ENCODE peak calls at places on chromosomes 12 and 14, in six cellular contexts. S is aorta, T is AG04450, G is hepatocyte, E is caudate nucleus, C is left ventricle myocardium inferior. D is an unnamed sample.

GRCh38 chr12:49609875-49610154 is 4.4 kb upstream of the FAM186B start:
- DNase-seq in S (no peak), T (no peak), G (no peak), E (no peak), C (no peak), D (no peak)

GRCh38 chr12:20220339-20220738 is 148.0 kb upstream of the PDE3A start:
- DNase-seq in S (no peak), T (no peak), G (peak), E (no peak), C (no peak), D (no peak)

GRCh38 chr14:74891870-74892269 is 10.2 kb downstream of the DLST start:
- DNase-seq in S (no peak), T (no peak), G (no peak), E (no peak), C (no peak), D (no peak)

GRCh38 chr14:60276347-60276746 is 27.3 kb downstream of the PPM1A start:
- DNase-seq in S (no peak), T (no peak), G (no peak), E (no peak), C (no peak), D (no peak)

GRCh38 chr12:33438890-33439586 is 581 bp downstream of the SYT10 start:
- DNase-seq in S (peak), T (no peak), G (peak), E (peak), C (no peak), D (no peak)

GRCh38 chr12:9674226-9674590 is 4.7 kb downstream of the CLEC2D start:
- DNase-seq in S (no peak), T (no peak), G (no peak), E (no peak), C (no peak), D (no peak)

GRCh38 chr14:73887704-73888459 is 1.2 kb downstream of the ZNF410 start:
- DNase-seq in S (no peak), T (no peak), G (no peak), E (no peak), C (no peak), D (no peak)

GRCh38 chr12:78421011-78421410 is 443.6 kb upstream of the SYT1 start:
- DNase-seq in S (no peak), T (no peak), G (no peak), E (no peak), C (no peak), D (no peak)

GRCh38 chr14:49586673-49587460 is 687 bp upstream of the RPS29 start:
- DNase-seq in S (no peak), T (no peak), G (peak), E (peak), C (no peak), D (no peak)

GRCh38 chr12:55684761-55685370 is 22.8 kb downstream of the ITGA7 start:
- DNase-seq in S (peak), T (no peak), G (no peak), E (no peak), C (no peak), D (no peak)

GRCh38 chr12:132494294-132495164 is 4.6 kb downstream of the FBRSL1 start:
- DNase-seq in S (no peak), T (no peak), G (peak), E (no peak), C (no peak), D (peak)

GRCh38 chr12:67323007-67323406 is 53.8 kb downstream of the CAND1 start:
- DNase-seq in S (no peak), T (no peak), G (no peak), E (no peak), C (no peak), D (no peak)

GRCh38 chr12:130508847-130509246 is 171.2 kb downstream of the PIWIL1 start:
- DNase-seq in S (no peak), T (no peak), G (no peak), E (no peak), C (no peak), D (no peak)

GRCh38 chr14:55327179-55327578 is 56.0 kb downstream of the FBXO34 start:
- DNase-seq in S (no peak), T (no peak), G (no peak), E (no peak), C (no peak), D (no peak)

GRCh38 chr12:47753021-47754001 is 5.4 kb downstream of the RAPGEF3 start:
- DNase-seq in S (peak), T (no peak), G (no peak), E (no peak), C (peak), D (peak)

GRCh38 chr12:80567391-80567790 is 123.4 kb downstream of the PTPRQ start:
- DNase-seq in S (no peak), T (no peak), G (peak), E (no peak), C (no peak), D (no peak)

GRCh38 chr14:69684461-69685183 is 73.2 kb downstream of the SUSD6 start:
- DNase-seq in S (no peak), T (no peak), G (no peak), E (no peak), C (no peak), D (no peak)

GRCh38 chr14:77561881-77562280 is 54.6 kb downstream of the SPTLC2 start:
- DNase-seq in S (no peak), T (no peak), G (no peak), E (no peak), C (no peak), D (no peak)

GRCh38 chr12:3189282-3189681 is 112.1 kb downstream of the TSPAN9 start:
- DNase-seq in S (no peak), T (no peak), G (no peak), E (no peak), C (no peak), D (no peak)

GRCh38 chr14:101125719-101126375 is 222.3 kb upstream of the RTL1 start:
- DNase-seq in S (no peak), T (no peak), G (no peak), E (no peak), C (no peak), D (no peak)

GRCh38 chr14:61589691-61590521 is 105.4 kb upstream of the HIF1A start:
- DNase-seq in S (no peak), T (no peak), G (no peak), E (no peak), C (no peak), D (no peak)

GRCh38 chr12:106976013-106976658 is 10.8 kb downstream of the MTERF2 start:
- DNase-seq in S (no peak), T (no peak), G (peak), E (no peak), C (no peak), D (no peak)

GRCh38 chr14:53630336-53630735 is 326.3 kb downstream of the BMP4 start:
- DNase-seq in S (no peak), T (no peak), G (no peak), E (no peak), C (no peak), D (no peak)

GRCh38 chr14:61514006-61514830 is 181.1 kb upstream of the HIF1A start:
- DNase-seq in S (no peak), T (no peak), G (no peak), E (no peak), C (no peak), D (no peak)

GRCh38 chr12:131487379-131488129 is 223.3 kb upstream of the SFSWAP start:
- DNase-seq in S (no peak), T (no peak), G (no peak), E (no peak), C (no peak), D (no peak)

GRCh38 chr14:70032016-70032415 is 152.8 kb downstream of the SMOC1 start:
- DNase-seq in S (no peak), T (no peak), G (no peak), E (no peak), C (no peak), D (no peak)

GRCh38 chr14:82366803-82367202 is 833.1 kb upstream of the SEL1L start:
- DNase-seq in S (no peak), T (no peak), G (peak), E (no peak), C (no peak), D (no peak)

GRCh38 chr12:101957251-101957650 is 79.9 kb downstream of the DRAM1 start:
- DNase-seq in S (no peak), T (no peak), G (no peak), E (no peak), C (no peak), D (no peak)

GRCh38 chr12:69484428-69484827 is 14.2 kb downstream of the FRS2 start:
- DNase-seq in S (no peak), T (no peak), G (peak), E (no peak), C (no peak), D (no peak)

GRCh38 chr12:117033382-117034045 is 65.7 kb downstream of the TESC start:
- DNase-seq in S (peak), T (no peak), G (no peak), E (peak), C (no peak), D (no peak)

GRCh38 chr12:77343291-77343690 is 277.9 kb upstream of the E2F7 start:
- DNase-seq in S (no peak), T (no peak), G (no peak), E (no peak), C (no peak), D (no peak)

GRCh38 chr14:78157855-78158436 is 12.2 kb upstream of the NRXN3 start:
- DNase-seq in S (no peak), T (no peak), G (peak), E (no peak), C (no peak), D (no peak)

GRCh38 chr12:25263594-25263993 is 12.9 kb upstream of the KRAS start:
- DNase-seq in S (no peak), T (no peak), G (no peak), E (no peak), C (no peak), D (no peak)

GRCh38 chr12:119667577-119668314 is at the start of gene PRKAB1:
- DNase-seq in S (peak), T (peak), G (peak), E (peak), C (peak), D (peak)

GRCh38 chr12:51085757-51086156 is 2.4 kb upstream of the CSRNP2 start:
- DNase-seq in S (no peak), T (no peak), G (no peak), E (no peak), C (no peak), D (no peak)

GRCh38 chr12:72444125-72444524 is 172.0 kb downstream of the TRHDE start:
- DNase-seq in S (no peak), T (no peak), G (no peak), E (no peak), C (no peak), D (no peak)
- H3K27ac ChIP-seq in S (no peak), T (no peak), G (no peak), E (no peak), C (no peak), D (no peak)

GRCh38 chr12:52745554-52745953 is 31.6 kb downstream of the KRT76 start:
- DNase-seq in S (no peak), T (no peak), G (no peak), E (no peak), C (no peak), D (no peak)
- H3K27ac ChIP-seq in S (no peak), T (no peak), G (no peak), E (no peak), C (no peak), D (no peak)

GRCh38 chr14:104595116-104595675 is 9.4 kb downstream of the TMEM179 start:
- DNase-seq in S (peak), T (no peak), G (no peak), E (no peak), C (peak), D (no peak)

GRCh38 chr14:104595911-104596450 is 8.6 kb downstream of the TMEM179 start:
- DNase-seq in S (peak), T (no peak), G (no peak), E (no peak), C (peak), D (no peak)

GRCh38 chr14:104593241-104593701 is 11.3 kb downstream of the TMEM179 start:
- DNase-seq in S (peak), T (no peak), G (no peak), E (no peak), C (no peak), D (no peak)

GRCh38 chr14:104593710-104594121 is 10.9 kb downstream of the TMEM179 start:
- DNase-seq in S (peak), T (no peak), G (no peak), E (no peak), C (peak), D (no peak)

GRCh38 chr14:104594310-104595046 is 10.1 kb downstream of the TMEM179 start:
- DNase-seq in S (peak), T (no peak), G (no peak), E (no peak), C (peak), D (no peak)
- H3K27ac ChIP-seq in S (no peak), T (no peak), G (no peak), E (no peak), C (no peak), D (no peak)

GRCh38 chr12:13164859-13165577 is 31.5 kb upstream of the EMP1 start:
- DNase-seq in S (no peak), T (no peak), G (no peak), E (no peak), C (no peak), D (no peak)
- H3K27ac ChIP-seq in S (no peak), T (no peak), G (peak), E (no peak), C (no peak), D (no peak)

GRCh38 chr12:53388932-53389331 is 9.0 kb downstream of the SP1 start:
- DNase-seq in S (no peak), T (no peak), G (no peak), E (no peak), C (no peak), D (no peak)
- H3K27ac ChIP-seq in S (no peak), T (peak), G (peak), E (no peak), C (peak), D (no peak)

GRCh38 chr14:99242816-99243795 is 28.9 kb downstream of the BCL11B start:
- DNase-seq in S (no peak), T (no peak), G (no peak), E (no peak), C (no peak), D (no peak)
- H3K27ac ChIP-seq in S (no peak), T (no peak), G (no peak), E (peak), C (no peak), D (no peak)

DNA sequence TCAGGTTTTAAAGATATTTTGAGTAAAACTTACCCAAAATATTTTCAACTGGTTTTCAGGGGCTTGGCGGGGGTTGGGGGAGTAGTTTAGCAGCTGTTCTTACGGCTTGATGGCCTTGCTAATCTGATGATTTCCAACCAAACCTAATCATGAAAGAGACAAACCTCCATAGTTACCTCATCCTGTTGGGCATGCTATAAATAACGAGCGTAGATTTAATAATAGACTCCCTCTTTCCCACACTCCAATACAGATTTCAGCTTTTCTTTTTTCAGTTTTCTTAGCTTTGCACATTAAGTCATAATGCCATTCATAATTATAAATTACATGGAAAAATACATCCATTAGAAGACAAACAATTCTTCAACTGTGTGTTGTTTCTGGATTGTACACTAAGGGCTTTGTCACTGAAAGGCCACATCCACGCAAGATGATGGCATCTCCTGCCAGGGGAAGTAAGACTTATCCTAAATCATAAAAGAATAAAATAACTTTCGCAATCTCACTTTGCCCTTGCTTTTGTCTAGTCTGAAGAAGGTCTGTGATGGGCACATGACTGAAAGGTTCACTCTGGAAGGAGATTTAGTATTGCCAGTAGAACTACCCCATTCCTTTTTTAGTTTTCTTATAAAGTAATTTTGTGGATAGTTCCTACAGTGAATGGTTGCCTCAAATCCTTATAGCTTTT is 23.2 kb downstream of the ITPR2 start:
- DNase-seq in S (no peak), T (no peak), G (no peak), E (no peak), C (no peak), D (no peak)
- H3K27ac ChIP-seq in S (peak), T (no peak), G (peak), E (peak), C (peak), D (peak)